ENCODE peak calls at places on chromosomes 3 and 15, in four cellular contexts. One of them, this sample, is unnamed.
A peak's percentile ranks its signal among the peaks of the same experiment; 100 is the strongest.

GRCh38 chr3:147373301-147373700 is 33.0 kb downstream of the ZIC4 start:
- DNase-seq in HepG2: no peak
- DNase-seq in H1: peak; percentile 50
- DNase-seq in K562: no peak
- DNase-seq in this sample: no peak

GRCh38 chr3:127572186-127572585 is 18.3 kb downstream of the TPRA1 start:
- DNase-seq in HepG2: no peak
- DNase-seq in H1: no peak
- DNase-seq in K562: no peak
- DNase-seq in this sample: no peak

GRCh38 chr3:183301937-183302580 is 49.0 kb downstream of the B3GNT5 start:
- DNase-seq in H1: no peak
- DNase-seq in HepG2: no peak
- DNase-seq in K562: no peak
- DNase-seq in this sample: no peak

GRCh38 chr15:76678766-76679165 is 226.4 kb downstream of the SCAPER start:
- DNase-seq in K562: no peak
- DNase-seq in HepG2: no peak
- DNase-seq in H1: no peak
- DNase-seq in this sample: no peak

GRCh38 chr15:60128000-60128376 is 123.9 kb downstream of the FOXB1 start:
- DNase-seq in H1: no peak
- DNase-seq in K562: no peak
- DNase-seq in HepG2: no peak
- DNase-seq in this sample: no peak

GRCh38 chr3:42708611-42709151 is 6.1 kb upstream of the HHATL start:
- DNase-seq in H1: no peak
- DNase-seq in HepG2: no peak
- DNase-seq in K562: no peak
- DNase-seq in this sample: no peak

GRCh38 chr3:139102606-139103005 is 57.9 kb upstream of the PRR23C start:
- DNase-seq in H1: no peak
- DNase-seq in HepG2: no peak
- DNase-seq in K562: no peak
- DNase-seq in this sample: no peak

GRCh38 chr3:39752019-39752637 is 57.3 kb upstream of the MYRIP start:
- DNase-seq in K562: no peak
- DNase-seq in HepG2: no peak
- DNase-seq in H1: no peak
- DNase-seq in this sample: no peak

GRCh38 chr3:119206611-119207511 is 33.5 kb downstream of the UPK1B start:
- DNase-seq in HepG2: no peak
- DNase-seq in H1: peak; percentile 47
- DNase-seq in K562: peak; percentile 2
- DNase-seq in this sample: peak; percentile 66

GRCh38 chr3:169811606-169812123 is 1.0 kb upstream of the LRRIQ4 start:
- DNase-seq in H1: no peak
- DNase-seq in HepG2: no peak
- DNase-seq in K562: no peak
- DNase-seq in this sample: no peak
- TF ChIP-seq HDAC2 in H1: no peak
- TF ChIP-seq HDAC2 in HepG2: no peak
- TF ChIP-seq HDAC2 in K562: no peak
- TF ChIP-seq HDAC2 in this sample: no peak

GRCh38 chr15:65559941-65560340 is 29.7 kb downstream of the HACD3 start:
- DNase-seq in HepG2: no peak
- DNase-seq in H1: no peak
- DNase-seq in K562: no peak
- DNase-seq in this sample: no peak
- TF ChIP-seq MAFK in HepG2: no peak
- TF ChIP-seq MAFK in H1: no peak
- TF ChIP-seq MAFK in K562: no peak
- TF ChIP-seq MAFK in this sample: no peak

GRCh38 chr3:126558336-126559071 is at the start of gene C3orf22:
- DNase-seq in HepG2: no peak
- DNase-seq in H1: peak; percentile 41
- DNase-seq in K562: no peak
- DNase-seq in this sample: no peak
- TF ChIP-seq HDAC2 in HepG2: no peak
- TF ChIP-seq HDAC2 in H1: no peak
- TF ChIP-seq HDAC2 in K562: no peak
- TF ChIP-seq HDAC2 in this sample: no peak

DNA sequence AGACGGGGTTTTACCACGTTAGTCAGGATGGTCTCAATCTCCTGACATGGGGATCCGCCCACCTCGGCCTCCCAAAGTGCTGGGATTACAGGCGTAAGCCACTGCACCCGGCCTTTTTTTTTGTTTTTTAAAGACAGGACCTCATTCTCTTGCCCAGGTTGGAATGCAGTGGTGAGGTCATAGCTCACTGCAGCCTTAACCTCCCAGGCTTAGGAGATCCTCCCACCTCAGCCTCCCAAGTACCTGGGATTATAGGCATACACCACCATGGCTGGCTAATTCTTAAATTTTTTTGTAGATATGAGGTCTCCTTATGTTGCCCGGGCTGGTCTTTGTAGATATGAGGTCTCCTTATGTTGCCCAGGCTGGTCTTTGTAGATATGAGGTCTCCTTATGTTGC is 82.3 kb upstream of the RNU6-1 start:
- DNase-seq in K562: no peak
- DNase-seq in H1: no peak
- DNase-seq in HepG2: no peak
- DNase-seq in this sample: no peak
- TF ChIP-seq MAFK in K562: no peak
- TF ChIP-seq MAFK in H1: no peak
- TF ChIP-seq MAFK in HepG2: no peak
- TF ChIP-seq MAFK in this sample: no peak